ENCODE peak calls at places on chromosome 9, in ten cellular contexts. One of them, this sample, is unnamed.
A peak's percentile ranks its signal among the peaks of the same experiment; 100 is the strongest.

GRCh38 chr9:121735065-121735791 is 83.8 kb downstream of the DAB2IP start:
- DNase-seq in Panc1: no peak
- DNase-seq in breast epithelium: no peak
- DNase-seq in HCT116: no peak
- DNase-seq in suprapubic skin: no peak
- DNase-seq in endothelial cell of umbilical vein: peak; percentile 42
- DNase-seq in transverse colon: peak; percentile 58
- DNase-seq in sigmoid colon: no peak
- DNase-seq in SK-N-SH: no peak
- DNase-seq in prostate gland: no peak
- DNase-seq in this sample: peak; percentile 47

GRCh38 chr9:129323999-129324553 is 146.0 kb upstream of the IER5L start:
- DNase-seq in Panc1: no peak
- DNase-seq in breast epithelium: no peak
- DNase-seq in HCT116: no peak
- DNase-seq in suprapubic skin: peak; percentile 51
- DNase-seq in endothelial cell of umbilical vein: no peak
- DNase-seq in transverse colon: no peak
- DNase-seq in sigmoid colon: peak; percentile 62
- DNase-seq in SK-N-SH: no peak
- DNase-seq in prostate gland: no peak
- DNase-seq in this sample: no peak

GRCh38 chr9:78236511-78236950 is 656 bp downstream of the CEP78 start:
- DNase-seq in Panc1: no peak
- DNase-seq in breast epithelium: no peak
- DNase-seq in HCT116: no peak
- DNase-seq in suprapubic skin: peak; percentile 72
- DNase-seq in endothelial cell of umbilical vein: no peak
- DNase-seq in transverse colon: no peak
- DNase-seq in sigmoid colon: peak; percentile 67
- DNase-seq in SK-N-SH: no peak
- DNase-seq in prostate gland: no peak
- DNase-seq in this sample: no peak

GRCh38 chr9:120475341-120475740 is 104.6 kb downstream of the CDK5RAP2 start:
- DNase-seq in Panc1: no peak
- DNase-seq in breast epithelium: no peak
- DNase-seq in HCT116: no peak
- DNase-seq in suprapubic skin: peak; percentile 75
- DNase-seq in endothelial cell of umbilical vein: no peak
- DNase-seq in transverse colon: no peak
- DNase-seq in sigmoid colon: no peak
- DNase-seq in SK-N-SH: no peak
- DNase-seq in prostate gland: no peak
- DNase-seq in this sample: no peak

GRCh38 chr9:99785010-99785590 is 36.6 kb upstream of the NR4A3 start:
- DNase-seq in Panc1: no peak
- DNase-seq in breast epithelium: no peak
- DNase-seq in HCT116: no peak
- DNase-seq in suprapubic skin: no peak
- DNase-seq in endothelial cell of umbilical vein: no peak
- DNase-seq in transverse colon: no peak
- DNase-seq in sigmoid colon: no peak
- DNase-seq in SK-N-SH: no peak
- DNase-seq in prostate gland: no peak
- DNase-seq in this sample: no peak

GRCh38 chr9:127034691-127035090 is 87.7 kb downstream of the ANGPTL2 start:
- DNase-seq in Panc1: no peak
- DNase-seq in breast epithelium: no peak
- DNase-seq in HCT116: no peak
- DNase-seq in suprapubic skin: no peak
- DNase-seq in endothelial cell of umbilical vein: no peak
- DNase-seq in transverse colon: no peak
- DNase-seq in sigmoid colon: no peak
- DNase-seq in SK-N-SH: no peak
- DNase-seq in prostate gland: no peak
- DNase-seq in this sample: no peak

GRCh38 chr9:138022121-138022741 is 144.6 kb downstream of the CACNA1B start:
- DNase-seq in Panc1: no peak
- DNase-seq in breast epithelium: peak; percentile 15
- DNase-seq in HCT116: peak; percentile 40
- DNase-seq in suprapubic skin: no peak
- DNase-seq in endothelial cell of umbilical vein: no peak
- DNase-seq in transverse colon: no peak
- DNase-seq in sigmoid colon: peak; percentile 55
- DNase-seq in SK-N-SH: peak; percentile 22
- DNase-seq in prostate gland: no peak
- DNase-seq in this sample: no peak

GRCh38 chr9:31030741-31031202 is 1353.7 kb upstream of the ACO1 start:
- DNase-seq in Panc1: no peak
- DNase-seq in breast epithelium: no peak
- DNase-seq in HCT116: no peak
- DNase-seq in suprapubic skin: no peak
- DNase-seq in endothelial cell of umbilical vein: no peak
- DNase-seq in transverse colon: no peak
- DNase-seq in sigmoid colon: no peak
- DNase-seq in SK-N-SH: no peak
- DNase-seq in prostate gland: no peak
- DNase-seq in this sample: no peak

GRCh38 chr9:7784472-7784871 is 15.1 kb downstream of the DMAC1 start:
- DNase-seq in Panc1: no peak
- DNase-seq in breast epithelium: no peak
- DNase-seq in HCT116: no peak
- DNase-seq in suprapubic skin: no peak
- DNase-seq in endothelial cell of umbilical vein: no peak
- DNase-seq in transverse colon: no peak
- DNase-seq in sigmoid colon: no peak
- DNase-seq in SK-N-SH: no peak
- DNase-seq in prostate gland: no peak
- DNase-seq in this sample: no peak

GRCh38 chr9:134551657-134552348 is 89.8 kb upstream of the COL5A1 start:
- DNase-seq in Panc1: no peak
- DNase-seq in breast epithelium: peak; percentile 30
- DNase-seq in HCT116: no peak
- DNase-seq in suprapubic skin: no peak
- DNase-seq in endothelial cell of umbilical vein: peak; percentile 73
- DNase-seq in transverse colon: no peak
- DNase-seq in sigmoid colon: no peak
- DNase-seq in SK-N-SH: no peak
- DNase-seq in prostate gland: no peak
- DNase-seq in this sample: no peak

GRCh38 chr9:15423328-15423985 is 781 bp downstream of the SNAPC3 start:
- DNase-seq in Panc1: no peak
- DNase-seq in breast epithelium: no peak
- DNase-seq in HCT116: no peak
- DNase-seq in suprapubic skin: no peak
- DNase-seq in endothelial cell of umbilical vein: peak; percentile 56
- DNase-seq in transverse colon: no peak
- DNase-seq in sigmoid colon: no peak
- DNase-seq in SK-N-SH: peak; percentile 52
- DNase-seq in prostate gland: no peak
- DNase-seq in this sample: no peak

GRCh38 chr9:28024616-28025147 is 451.4 kb upstream of the C9orf72 start:
- DNase-seq in Panc1: no peak
- DNase-seq in breast epithelium: no peak
- DNase-seq in HCT116: no peak
- DNase-seq in suprapubic skin: no peak
- DNase-seq in endothelial cell of umbilical vein: no peak
- DNase-seq in transverse colon: no peak
- DNase-seq in sigmoid colon: no peak
- DNase-seq in SK-N-SH: no peak
- DNase-seq in prostate gland: no peak
- DNase-seq in this sample: no peak

DNA sequence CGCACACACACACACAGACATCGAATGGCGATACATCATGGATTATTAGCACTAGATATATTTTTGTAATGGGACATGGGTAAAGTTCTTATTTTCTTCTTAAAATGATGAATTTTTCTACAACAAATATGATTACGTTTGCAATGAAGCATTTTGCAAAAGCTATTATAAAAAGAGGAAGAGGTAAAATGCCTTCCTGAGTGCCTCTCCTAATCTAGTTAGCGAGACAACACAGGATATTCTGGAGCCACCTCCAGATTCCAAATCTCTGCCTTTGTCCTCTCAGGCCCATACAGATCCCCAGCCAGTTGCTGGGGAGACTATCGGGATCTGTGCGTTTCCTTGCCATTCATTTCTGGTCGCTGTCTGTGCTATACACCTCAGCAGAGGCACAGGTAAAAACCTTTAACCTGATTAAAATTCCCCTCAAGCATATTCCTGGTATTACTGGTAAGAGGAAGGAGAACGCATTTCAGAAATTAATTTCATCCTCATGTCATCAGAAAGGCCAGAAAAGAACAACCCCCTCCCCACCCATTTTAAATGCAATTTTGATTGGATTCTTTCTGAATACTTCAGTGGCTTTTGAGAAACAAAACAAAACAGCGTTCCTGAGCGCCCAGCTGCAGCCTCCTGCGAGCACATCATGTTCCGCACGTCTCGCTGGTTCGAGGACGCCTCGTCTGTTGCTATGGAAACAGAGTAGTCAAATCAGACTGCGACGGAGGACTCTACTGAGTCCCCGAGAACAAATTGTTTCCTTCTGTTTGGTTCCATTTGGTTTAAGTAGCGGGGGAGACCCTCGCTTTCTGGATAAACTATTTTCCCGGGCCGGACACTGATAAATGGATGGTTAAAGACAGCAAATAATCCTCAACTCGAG is 69.3 kb downstream of the SLC28A3 start:
- DNase-seq in Panc1: no peak
- DNase-seq in breast epithelium: no peak
- DNase-seq in HCT116: no peak
- DNase-seq in suprapubic skin: peak; percentile 67
- DNase-seq in endothelial cell of umbilical vein: peak; percentile 12
- DNase-seq in transverse colon: peak; percentile 56
- DNase-seq in sigmoid colon: peak; percentile 76
- DNase-seq in SK-N-SH: peak; percentile 56
- DNase-seq in prostate gland: peak; percentile 7
- DNase-seq in this sample: no peak
- TF ChIP-seq POLR2AphosphoS5 in Panc1: no peak
- TF ChIP-seq POLR2AphosphoS5 in breast epithelium: no peak
- TF ChIP-seq POLR2AphosphoS5 in HCT116: no peak
- TF ChIP-seq POLR2AphosphoS5 in suprapubic skin: no peak
- TF ChIP-seq POLR2AphosphoS5 in endothelial cell of umbilical vein: no peak
- TF ChIP-seq POLR2AphosphoS5 in transverse colon: peak; percentile 57
- TF ChIP-seq POLR2AphosphoS5 in sigmoid colon: no peak
- TF ChIP-seq POLR2AphosphoS5 in SK-N-SH: no peak
- TF ChIP-seq POLR2AphosphoS5 in prostate gland: no peak
- TF ChIP-seq POLR2AphosphoS5 in this sample: no peak

GRCh38 chr9:89387970-89388867 is 69.9 kb downstream of the SECISBP2 start:
- DNase-seq in Panc1: no peak
- DNase-seq in breast epithelium: peak; percentile 62
- DNase-seq in HCT116: no peak
- DNase-seq in suprapubic skin: peak; percentile 86
- DNase-seq in endothelial cell of umbilical vein: no peak
- DNase-seq in transverse colon: peak; percentile 37
- DNase-seq in sigmoid colon: peak; percentile 86
- DNase-seq in SK-N-SH: no peak
- DNase-seq in prostate gland: peak; percentile 33
- DNase-seq in this sample: no peak

GRCh38 chr9:89387197-89387849 is 69.0 kb downstream of the SECISBP2 start:
- DNase-seq in Panc1: no peak
- DNase-seq in breast epithelium: peak; percentile 22
- DNase-seq in HCT116: no peak
- DNase-seq in suprapubic skin: peak; percentile 62
- DNase-seq in endothelial cell of umbilical vein: no peak
- DNase-seq in transverse colon: no peak
- DNase-seq in sigmoid colon: no peak
- DNase-seq in SK-N-SH: no peak
- DNase-seq in prostate gland: no peak
- DNase-seq in this sample: no peak

GRCh38 chr9:89384783-89385182 is 66.5 kb downstream of the SECISBP2 start:
- DNase-seq in Panc1: no peak
- DNase-seq in breast epithelium: no peak
- DNase-seq in HCT116: no peak
- DNase-seq in suprapubic skin: no peak
- DNase-seq in endothelial cell of umbilical vein: no peak
- DNase-seq in transverse colon: no peak
- DNase-seq in sigmoid colon: no peak
- DNase-seq in SK-N-SH: no peak
- DNase-seq in prostate gland: no peak
- DNase-seq in this sample: no peak

GRCh38 chr9:89386206-89386605 is 67.9 kb downstream of the SECISBP2 start:
- DNase-seq in Panc1: no peak
- DNase-seq in breast epithelium: no peak
- DNase-seq in HCT116: no peak
- DNase-seq in suprapubic skin: peak; percentile 53
- DNase-seq in endothelial cell of umbilical vein: no peak
- DNase-seq in transverse colon: no peak
- DNase-seq in sigmoid colon: no peak
- DNase-seq in SK-N-SH: no peak
- DNase-seq in prostate gland: no peak
- DNase-seq in this sample: no peak

GRCh38 chr9:89386797-89387196 is 68.5 kb downstream of the SECISBP2 start:
- DNase-seq in Panc1: no peak
- DNase-seq in breast epithelium: peak; percentile 67
- DNase-seq in HCT116: no peak
- DNase-seq in suprapubic skin: peak; percentile 63
- DNase-seq in endothelial cell of umbilical vein: no peak
- DNase-seq in transverse colon: no peak
- DNase-seq in sigmoid colon: no peak
- DNase-seq in SK-N-SH: no peak
- DNase-seq in prostate gland: peak; percentile 84
- DNase-seq in this sample: no peak
- TF ChIP-seq POLR2AphosphoS5 in Panc1: no peak
- TF ChIP-seq POLR2AphosphoS5 in breast epithelium: no peak
- TF ChIP-seq POLR2AphosphoS5 in HCT116: no peak
- TF ChIP-seq POLR2AphosphoS5 in suprapubic skin: no peak
- TF ChIP-seq POLR2AphosphoS5 in endothelial cell of umbilical vein: no peak
- TF ChIP-seq POLR2AphosphoS5 in transverse colon: no peak
- TF ChIP-seq POLR2AphosphoS5 in sigmoid colon: no peak
- TF ChIP-seq POLR2AphosphoS5 in SK-N-SH: no peak
- TF ChIP-seq POLR2AphosphoS5 in prostate gland: peak; percentile 83
- TF ChIP-seq POLR2AphosphoS5 in this sample: no peak

GRCh38 chr9:36716496-36716895 is 143.8 kb downstream of the MELK start:
- DNase-seq in Panc1: no peak
- DNase-seq in breast epithelium: no peak
- DNase-seq in HCT116: no peak
- DNase-seq in suprapubic skin: no peak
- DNase-seq in endothelial cell of umbilical vein: no peak
- DNase-seq in transverse colon: no peak
- DNase-seq in sigmoid colon: no peak
- DNase-seq in SK-N-SH: no peak
- DNase-seq in prostate gland: no peak
- DNase-seq in this sample: no peak
- TF ChIP-seq POLR2AphosphoS5 in Panc1: no peak
- TF ChIP-seq POLR2AphosphoS5 in breast epithelium: no peak
- TF ChIP-seq POLR2AphosphoS5 in HCT116: no peak
- TF ChIP-seq POLR2AphosphoS5 in suprapubic skin: no peak
- TF ChIP-seq POLR2AphosphoS5 in endothelial cell of umbilical vein: no peak
- TF ChIP-seq POLR2AphosphoS5 in transverse colon: no peak
- TF ChIP-seq POLR2AphosphoS5 in sigmoid colon: no peak
- TF ChIP-seq POLR2AphosphoS5 in SK-N-SH: no peak
- TF ChIP-seq POLR2AphosphoS5 in prostate gland: no peak
- TF ChIP-seq POLR2AphosphoS5 in this sample: no peak

DNA sequence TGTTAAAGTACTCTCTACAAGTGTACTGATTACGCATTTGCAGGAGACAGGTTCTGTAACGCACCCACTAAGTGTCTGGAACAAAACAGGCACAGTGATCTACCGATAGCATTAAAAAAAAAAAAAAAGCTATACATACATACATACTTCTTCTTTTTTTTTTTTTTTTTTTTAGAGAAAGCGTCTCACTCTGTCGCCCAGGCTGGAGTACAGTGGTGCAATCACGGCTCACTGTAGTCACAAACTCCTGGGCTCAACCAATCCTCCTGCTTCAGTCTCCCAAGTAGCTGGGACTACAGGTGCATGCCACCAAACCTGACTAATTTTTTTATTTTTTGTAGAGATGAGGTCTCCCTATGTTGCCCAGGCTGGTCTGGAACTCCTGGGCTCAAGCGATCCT is 7.6 kb downstream of the KIF24 start:
- DNase-seq in Panc1: no peak
- DNase-seq in breast epithelium: no peak
- DNase-seq in HCT116: no peak
- DNase-seq in suprapubic skin: no peak
- DNase-seq in endothelial cell of umbilical vein: no peak
- DNase-seq in transverse colon: no peak
- DNase-seq in sigmoid colon: no peak
- DNase-seq in SK-N-SH: no peak
- DNase-seq in prostate gland: no peak
- DNase-seq in this sample: no peak
- TF ChIP-seq POLR2AphosphoS5 in Panc1: no peak
- TF ChIP-seq POLR2AphosphoS5 in breast epithelium: no peak
- TF ChIP-seq POLR2AphosphoS5 in HCT116: no peak
- TF ChIP-seq POLR2AphosphoS5 in suprapubic skin: no peak
- TF ChIP-seq POLR2AphosphoS5 in endothelial cell of umbilical vein: no peak
- TF ChIP-seq POLR2AphosphoS5 in transverse colon: no peak
- TF ChIP-seq POLR2AphosphoS5 in sigmoid colon: no peak
- TF ChIP-seq POLR2AphosphoS5 in SK-N-SH: no peak
- TF ChIP-seq POLR2AphosphoS5 in prostate gland: no peak
- TF ChIP-seq POLR2AphosphoS5 in this sample: no peak